ENCODE peak calls at places on chromosomes 11 and 22, in eight cellular contexts. P is EL; L is stimulated activated CD8-positive, alpha-beta memory T cell treated with anti-CD3 and anti-CD28 coated beads, Interleukin-15, amount 100 ng/mL, for 4 hours; H is GM12865; Z is retinal pigment epithelial cell; Q is foreskin fibroblast; O is ovary; G is GM04504. T is an unnamed sample.

GRCh38 chr22:46066691-46067090 is 83.6 kb upstream of the PPARA start:
- DNase-seq in O (peak), Z (no peak), L (no peak), Q (no peak), G (peak), H (no peak), P (no peak), T (no peak)

GRCh38 chr11:93623179-93623578 is 38.3 kb upstream of the CEP295 start:
- DNase-seq in Q (no peak), G (no peak), O (no peak), Z (no peak), H (peak), P (no peak), L (no peak), T (no peak)

GRCh38 chr22:41660416-41660815 is 28.3 kb downstream of the SNU13 start:
- DNase-seq in Z (no peak), G (no peak), L (no peak), Q (no peak), O (no peak), H (no peak), P (peak), T (no peak)

GRCh38 chr11:78349114-78349513 is 68.5 kb downstream of the GAB2 start:
- DNase-seq in G (no peak), L (no peak), P (no peak), H (no peak), Q (no peak), Z (no peak), O (no peak), T (no peak)

GRCh38 chr11:96265972-96266371 is 77.0 kb downstream of the MAML2 start:
- DNase-seq in Z (no peak), G (no peak), L (no peak), P (no peak), O (no peak), Q (no peak), H (no peak), T (no peak)

GRCh38 chr22:24200616-24201212 is 19.4 kb downstream of the SUSD2 start:
- DNase-seq in O (no peak), G (no peak), L (no peak), Q (peak), Z (peak), H (no peak), P (peak), T (no peak)

GRCh38 chr11:64842851-64843841 is 1.3 kb downstream of the CDC42BPG start:
- DNase-seq in P (no peak), Z (no peak), O (no peak), L (no peak), Q (no peak), G (no peak), H (no peak), T (no peak)

GRCh38 chr11:16040151-16040550 is 316.2 kb downstream of the SOX6 start:
- DNase-seq in Z (no peak), Q (no peak), O (no peak), L (no peak), G (no peak), P (no peak), H (no peak), T (no peak)

GRCh38 chr11:8059571-8060011 is 21.4 kb upstream of the TUB start:
- DNase-seq in H (no peak), L (no peak), O (no peak), P (no peak), G (no peak), Q (no peak), Z (no peak), T (no peak)

GRCh38 chr11:1931791-1932480 is 12.4 kb downstream of the TNNT3 start:
- DNase-seq in H (no peak), Z (no peak), G (no peak), L (no peak), Q (no peak), P (no peak), O (no peak), T (no peak)

GRCh38 chr22:41585898-41586297 is 3.7 kb downstream of the PMM1 start:
- DNase-seq in P (no peak), G (no peak), H (no peak), L (no peak), Z (no peak), O (no peak), Q (no peak), T (no peak)

GRCh38 chr11:128630367-128631230 is 43.2 kb upstream of the ETS1 start:
- DNase-seq in L (peak), O (peak), Q (peak), Z (peak), G (peak), H (peak), P (peak), T (peak)

GRCh38 chr11:114166389-114166788 is 106.9 kb downstream of the ZBTB16 start:
- DNase-seq in G (no peak), L (no peak), Z (no peak), H (no peak), Q (no peak), O (no peak), P (no peak), T (no peak)

GRCh38 chr22:44483878-44484277 is 14.2 kb downstream of the RTL6 start:
- DNase-seq in G (no peak), P (no peak), O (no peak), L (no peak), Z (no peak), H (no peak), Q (no peak), T (no peak)

GRCh38 chr11:77136074-77136473 is 8.0 kb downstream of the MYO7A start:
- DNase-seq in Q (no peak), P (peak), L (no peak), O (no peak), Z (no peak), H (no peak), G (no peak), T (no peak)

GRCh38 chr11:11993814-11994213 is 14.6 kb downstream of the DKK3 start:
- DNase-seq in P (peak), H (no peak), Z (no peak), L (no peak), Q (peak), G (peak), O (no peak), T (no peak)

GRCh38 chr22:17130199-17130598 is 9.0 kb upstream of the TMEM121B start:
- DNase-seq in P (peak), L (no peak), G (no peak), O (no peak), Q (peak), Z (no peak), H (no peak), T (no peak)

GRCh38 chr22:38455530-38456271 is 702 bp upstream of the KCNJ4 start:
- DNase-seq in O (no peak), Z (no peak), L (no peak), P (no peak), Q (no peak), G (no peak), H (peak), T (no peak)

GRCh38 chr11:10728779-10729472 is 22.1 kb upstream of the CTR9 start:
- DNase-seq in O (no peak), H (no peak), Q (peak), G (no peak), L (no peak), P (peak), Z (no peak), T (no peak)

T was measured in CD4-positive, CD25-positive, alpha-beta regulatory T cell.